ENCODE peak calls at places on chromosomes 4 and X, in eight cellular contexts. N is left lung; K is pancreas; M is CD8-positive, alpha-beta T cell; L is aorta; R is cardiac muscle cell; A is heart right ventricle; J is right lobe of liver. S is an unnamed sample.
A peak's percentile ranks its signal among the peaks of the same experiment; 100 is the strongest.

GRCh38 chr4:138897818-138898226 is 117.8 kb upstream of the NOCT start:
- DNase-seq in N (no peak), K (no peak), M (no peak), L (no peak), R (peak; percentile 69), A (no peak), J (no peak), S (no peak)

GRCh38 chr4:111631157-111631999 is 513.9 kb upstream of the FAM241A start:
- DNase-seq in N (no peak), K (no peak), M (no peak), L (no peak), R (peak; percentile 35), A (no peak), J (no peak), S (no peak)

GRCh38 chr4:55707507-55707906 is 71.4 kb upstream of the NMU start:
- DNase-seq in N (no peak), K (no peak), M (no peak), L (no peak), R (no peak), A (no peak), J (no peak), S (no peak)

GRCh38 chr4:159107203-159107921 is 4.5 kb downstream of the RAPGEF2 start:
- DNase-seq in N (no peak), K (no peak), M (no peak), L (no peak), R (no peak), A (no peak), J (no peak), S (no peak)

GRCh38 chr4:144732584-144733130 is 86.7 kb downstream of the HHIP start:
- DNase-seq in N (no peak), K (no peak), M (no peak), L (no peak), R (no peak), A (no peak), J (no peak), S (no peak)

GRCh38 chrX:53494427-53494826 is 60.3 kb upstream of the HSD17B10 start:
- DNase-seq in N (no peak), K (no peak), M (no peak), L (no peak), R (peak; percentile 39), A (no peak), J (no peak), S (no peak)

GRCh38 chr4:123547167-123547817 is 150.7 kb downstream of the SPRY1 start:
- DNase-seq in N (peak; percentile 84), K (peak; percentile 83), M (no peak), L (no peak), R (no peak), A (no peak), J (no peak), S (no peak)

GRCh38 chr4:135418353-135418752 is 1216.8 kb upstream of the PABPC4L start:
- DNase-seq in N (no peak), K (no peak), M (no peak), L (no peak), R (peak; percentile 20), A (no peak), J (no peak), S (no peak)

GRCh38 chr4:78784255-78784654 is 8.1 kb downstream of the BMP2K start:
- DNase-seq in N (no peak), K (no peak), M (no peak), L (no peak), R (peak; percentile 56), A (no peak), J (no peak), S (no peak)

GRCh38 chr4:82739292-82740190 is 59.1 kb downstream of the SCD5 start:
- DNase-seq in N (peak; percentile 65), K (peak; percentile 66), M (peak; percentile 5), L (peak; percentile 64), R (peak; percentile 81), A (peak; percentile 54), J (peak; percentile 83), S (peak; percentile 17)

GRCh38 chr4:107035711-107036601 is at the start of gene DKK2:
- DNase-seq in N (no peak), K (no peak), M (no peak), L (peak; percentile 43), R (peak; percentile 33), A (no peak), J (no peak), S (no peak)

GRCh38 chrX:10296581-10296980 is 139.8 kb downstream of the CLCN4 start:
- DNase-seq in N (no peak), K (no peak), M (no peak), L (no peak), R (peak; percentile 57), A (no peak), J (no peak), S (no peak)

GRCh38 chr4:186566068-186566467 is 10.7 kb upstream of the MTNR1A start:
- DNase-seq in N (no peak), K (no peak), M (no peak), L (no peak), R (no peak), A (no peak), J (no peak), S (no peak)

GRCh38 chr4:186569533-186570192 is 14.3 kb upstream of the MTNR1A start:
- DNase-seq in N (no peak), K (no peak), M (no peak), L (no peak), R (no peak), A (no peak), J (no peak), S (no peak)

GRCh38 chr4:186570193-186570996 is 15.0 kb upstream of the MTNR1A start:
- DNase-seq in N (no peak), K (peak; percentile 47), M (no peak), L (no peak), R (peak; percentile 79), A (no peak), J (no peak), S (no peak)
- H3K27ac ChIP-seq in N (no peak overlapping the region), K (peak overlapping the region; percentile 68), M (no peak overlapping the region), L (no peak overlapping the region), R (no peak overlapping the region), A (no peak overlapping the region), J (no peak overlapping the region), S (no peak overlapping the region)

GRCh38 chr4:7910721-7911015 is 29.0 kb downstream of the AFAP1 start:
- DNase-seq in N (no peak), K (no peak), M (no peak), L (no peak), R (no peak), A (no peak), J (no peak), S (no peak)
- H3K4me3 ChIP-seq in N (no peak overlapping the region), K (no peak overlapping the region), M (no peak overlapping the region), L (no peak overlapping the region), R (no peak overlapping the region), A (peak overlapping the region; percentile 10), J (no peak overlapping the region), S (peak overlapping the region; percentile 54)

GRCh38 chrX:134718329-134719317 is 60.4 kb upstream of the PLAC1 start:
- DNase-seq in N (peak; percentile 69), K (peak; percentile 33), M (no peak), L (no peak), R (peak; percentile 92), A (peak; percentile 14), J (no peak), S (no peak)
- H3K27ac ChIP-seq in N (peak overlapping the region; percentile 26), K (no peak overlapping the region), M (no peak overlapping the region), L (no peak overlapping the region), R (no peak overlapping the region), A (no peak overlapping the region), J (no peak overlapping the region), S (no peak overlapping the region)

DNA sequence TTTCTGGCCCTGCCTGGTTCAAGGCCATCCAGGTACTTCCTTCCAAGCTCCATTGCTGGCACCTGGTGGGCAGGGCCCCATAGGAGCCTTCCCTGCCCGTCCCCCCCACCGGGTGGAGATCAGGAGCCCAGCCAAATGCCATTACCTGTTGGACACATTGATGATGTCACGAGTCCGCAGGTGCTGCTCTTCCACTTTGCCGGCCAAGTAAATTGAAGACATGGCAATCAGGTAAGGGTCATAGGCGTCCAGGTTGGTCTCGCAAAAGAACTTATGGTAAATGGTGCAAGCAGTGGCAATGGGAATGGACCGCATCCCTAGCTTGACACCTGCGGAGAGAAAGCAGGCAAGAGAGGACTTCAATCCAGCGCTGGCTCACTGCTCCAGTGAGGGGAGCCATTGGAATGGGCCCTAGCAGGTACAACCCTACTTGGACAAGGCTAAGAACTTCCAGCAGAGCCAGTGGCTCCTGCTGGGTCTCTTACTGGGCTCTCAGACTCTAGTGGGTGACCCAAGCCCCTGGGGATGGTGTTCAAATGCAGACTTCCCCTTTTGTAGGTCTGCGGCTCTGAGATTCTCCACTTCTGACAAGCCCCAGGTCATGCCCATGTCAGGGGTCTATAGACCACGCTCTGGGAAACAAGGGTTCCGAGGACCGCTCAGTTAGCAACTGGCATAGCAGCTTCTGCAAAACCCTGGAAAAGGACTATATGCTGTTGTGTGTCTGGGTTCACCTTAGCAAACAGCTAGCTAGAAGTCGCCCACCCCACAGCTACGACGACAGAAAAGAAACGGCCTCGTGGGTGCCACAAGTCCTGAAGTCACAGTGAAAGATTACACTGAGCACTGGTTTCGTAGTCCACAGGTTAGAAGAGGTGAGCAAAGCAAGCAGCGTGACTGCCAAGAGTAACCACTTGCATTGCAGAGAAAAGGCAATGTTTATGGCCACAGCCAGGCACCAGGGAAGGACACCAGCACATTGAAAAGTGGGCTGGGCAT is 2.8 kb downstream of the CCNQ start:
- DNase-seq in N (peak; percentile 27), K (no peak), M (no peak), L (no peak), R (no peak), A (no peak), J (no peak), S (no peak)
- H3K4me3 ChIP-seq in N (no peak overlapping the region), K (no peak overlapping the region), M (no peak overlapping the region), L (no peak overlapping the region), R (no peak overlapping the region), A (no peak overlapping the region), J (no peak overlapping the region), S (no peak overlapping the region)

DNA sequence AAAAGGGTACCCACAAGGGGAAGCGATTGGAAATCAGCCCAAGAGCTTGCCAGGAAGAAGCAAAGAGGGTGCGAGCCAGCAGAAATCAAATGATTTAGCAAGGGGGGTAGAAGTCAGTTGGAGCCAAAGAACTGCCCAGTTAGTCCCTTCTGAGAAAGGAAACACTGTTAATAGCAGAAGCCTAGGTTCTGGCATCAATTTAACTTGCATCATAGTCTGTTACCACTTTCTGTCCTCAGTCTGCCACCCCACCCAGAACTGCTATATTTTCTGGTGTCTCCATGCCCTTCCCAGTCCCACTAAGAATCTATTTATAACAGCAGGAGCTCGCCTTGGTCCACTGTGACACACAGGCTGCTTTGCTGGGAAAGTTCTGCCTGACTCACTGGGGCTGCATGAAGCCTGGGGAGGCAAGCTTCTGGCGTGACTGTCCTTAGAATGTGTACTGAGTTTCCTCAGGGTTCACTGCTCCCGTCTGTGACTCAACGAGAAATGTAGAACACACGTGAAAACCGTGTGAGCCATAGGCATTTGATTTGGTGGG is 157.8 kb upstream of the TTC29 start:
- DNase-seq in N (no peak), K (no peak), M (no peak), L (peak; percentile 88), R (peak; percentile 90), A (peak; percentile 37), J (no peak), S (peak; percentile 96)
- H3K27ac ChIP-seq in N (no peak overlapping the region), K (no peak overlapping the region), M (no peak overlapping the region), L (peak overlapping the region; percentile 64), R (no peak overlapping the region), A (peak overlapping the region; percentile 27), J (no peak overlapping the region), S (peak overlapping the region; percentile 80)

S was measured in coronary artery.